ENCODE peak calls at places on chromosomes 11 and 22, in five cellular contexts. A is nephron progenitor cell, U is OCI-LY7, Y is mucosa of descending colon, H is dorsolateral prefrontal cortex. W is an unnamed sample.

GRCh38 chr11:116610190-116610589 is 162.6 kb downstream of the BUD13 start:
- DNase-seq in U (no peak), Y (no peak), H (no peak), A (no peak), W (no peak)

GRCh38 chr11:132062541-132062940 is 692.1 kb downstream of the NTM start:
- DNase-seq in H (no peak), Y (no peak), U (no peak), A (no peak), W (no peak)

GRCh38 chr11:36056160-36056751 is 112.4 kb downstream of the LDLRAD3 start:
- DNase-seq in U (no peak), Y (no peak), H (no peak), A (peak), W (peak)

GRCh38 chr22:17578129-17578754 is 14.9 kb downstream of the SLC25A18 start:
- DNase-seq in Y (no peak), H (peak), A (no peak), U (no peak), W (no peak)

GRCh38 chr22:50276143-50276542 is 6.0 kb upstream of the MAPK11 start:
- DNase-seq in Y (peak), U (peak), H (peak), A (no peak), W (peak)

GRCh38 chr11:71381781-71382505 is 66.2 kb downstream of the DHCR7 start:
- DNase-seq in H (no peak), Y (no peak), A (no peak), U (peak), W (no peak)

GRCh38 chr11:107848345-107848744 is 10.2 kb downstream of the SLC35F2 start:
- DNase-seq in U (no peak), A (no peak), Y (no peak), H (no peak), W (no peak)

GRCh38 chr11:61480936-61481335 is 27.6 kb upstream of the LRRC10B start:
- DNase-seq in A (peak), U (no peak), Y (peak), H (no peak), W (no peak)

GRCh38 chr11:65493367-65494176 is 5.3 kb upstream of the MALAT1 start:
- DNase-seq in Y (peak), A (no peak), U (no peak), H (peak), W (no peak)

GRCh38 chr11:829116-829945 is 1.6 kb downstream of the CRACR2B start:
- DNase-seq in Y (peak), A (no peak), H (no peak), U (no peak), W (no peak)

GRCh38 chr11:115515647-115516046 is 11.4 kb upstream of the CADM1 start:
- DNase-seq in A (no peak), H (no peak), U (no peak), Y (no peak), W (no peak)

GRCh38 chr11:44799036-44799435 is 72.3 kb downstream of the TSPAN18 start:
- DNase-seq in Y (no peak), U (no peak), H (no peak), A (no peak), W (no peak)

GRCh38 chr11:63909621-63910506 is 7.1 kb downstream of the RCOR2 start:
- DNase-seq in A (peak), H (no peak), U (no peak), Y (no peak), W (no peak)

GRCh38 chr11:12382451-12382850 is 5.1 kb downstream of the PARVA start:
- DNase-seq in H (no peak), U (no peak), A (no peak), Y (no peak), W (no peak)

GRCh38 chr22:37021710-37022482 is 2.4 kb downstream of the MPST start:
- DNase-seq in U (peak), A (peak), H (peak), Y (peak), W (peak)

GRCh38 chr11:34830648-34831047 is 85.5 kb downstream of the APIP start:
- DNase-seq in Y (no peak), H (peak), A (no peak), U (no peak), W (no peak)

GRCh38 chr11:106480581-106481185 is 403.2 kb downstream of the AASDHPPT start:
- DNase-seq in A (no peak), U (no peak), Y (no peak), H (no peak), W (no peak)

GRCh38 chr11:65899356-65900124 is 648 bp downstream of the FOSL1 start:
- DNase-seq in H (no peak), U (peak), Y (peak), A (peak), W (peak)

GRCh38 chr11:65452806-65453490 is 30.4 kb downstream of the NEAT1 start:
- DNase-seq in A (no peak), Y (no peak), H (no peak), U (no peak), W (no peak)

GRCh38 chr22:27879923-27880322 is 39.1 kb downstream of the PITPNB start:
- DNase-seq in A (peak), Y (no peak), H (no peak), U (peak), W (peak)

GRCh38 chr11:17004486-17005148 is 9.6 kb downstream of the PLEKHA7 start:
- DNase-seq in Y (no peak), U (no peak), H (no peak), A (no peak), W (no peak)

GRCh38 chr22:32123657-32124056 is 35.4 kb downstream of the C22orf42 start:
- DNase-seq in H (no peak), U (no peak), Y (no peak), A (peak), W (no peak)

GRCh38 chr11:39741066-39741465 is 1718.4 kb downstream of the LRRC4C start:
- DNase-seq in H (no peak), U (no peak), A (no peak), Y (no peak), W (no peak)

GRCh38 chr11:92070026-92070889 is 154.4 kb upstream of the FAT3 start:
- DNase-seq in H (no peak), Y (no peak), A (no peak), U (no peak), W (no peak)

GRCh38 chr11:73070653-73071052 is 71.5 kb downstream of the FCHSD2 start:
- DNase-seq in U (no peak), Y (no peak), A (no peak), H (no peak), W (no peak)

GRCh38 chr22:46076651-46077339 is 73.5 kb upstream of the PPARA start:
- DNase-seq in U (no peak), H (peak), A (no peak), Y (peak), W (no peak)

GRCh38 chr11:2698386-2699184 is 1.2 kb downstream of the KCNQ1OT1 start:
- DNase-seq in Y (no peak), H (no peak), U (no peak), A (no peak), W (no peak)

GRCh38 chr11:68610452-68611116 is 73.8 kb upstream of the GAL start:
- DNase-seq in A (no peak), U (no peak), H (no peak), Y (no peak), W (no peak)

GRCh38 chr11:2329551-2329950 is 27.7 kb downstream of the TSPAN32 start:
- DNase-seq in Y (no peak), U (no peak), A (no peak), H (no peak), W (no peak)

GRCh38 chr11:44611687-44612437 is 46.4 kb downstream of the CD82 start:
- DNase-seq in Y (no peak), A (no peak), H (no peak), U (peak), W (peak)

GRCh38 chr11:64894070-64894811 is 15.8 kb upstream of the EHD1 start:
- DNase-seq in A (peak), Y (peak), U (peak), H (peak), W (peak)

GRCh38 chr11:28232649-28233048 is 124.5 kb downstream of the METTL15 start:
- DNase-seq in A (no peak), H (no peak), U (no peak), Y (no peak), W (no peak)

GRCh38 chr11:129316781-129317180 is 58.9 kb upstream of the BARX2 start:
- DNase-seq in H (no peak), Y (no peak), A (no peak), U (no peak), W (no peak)

DNA sequence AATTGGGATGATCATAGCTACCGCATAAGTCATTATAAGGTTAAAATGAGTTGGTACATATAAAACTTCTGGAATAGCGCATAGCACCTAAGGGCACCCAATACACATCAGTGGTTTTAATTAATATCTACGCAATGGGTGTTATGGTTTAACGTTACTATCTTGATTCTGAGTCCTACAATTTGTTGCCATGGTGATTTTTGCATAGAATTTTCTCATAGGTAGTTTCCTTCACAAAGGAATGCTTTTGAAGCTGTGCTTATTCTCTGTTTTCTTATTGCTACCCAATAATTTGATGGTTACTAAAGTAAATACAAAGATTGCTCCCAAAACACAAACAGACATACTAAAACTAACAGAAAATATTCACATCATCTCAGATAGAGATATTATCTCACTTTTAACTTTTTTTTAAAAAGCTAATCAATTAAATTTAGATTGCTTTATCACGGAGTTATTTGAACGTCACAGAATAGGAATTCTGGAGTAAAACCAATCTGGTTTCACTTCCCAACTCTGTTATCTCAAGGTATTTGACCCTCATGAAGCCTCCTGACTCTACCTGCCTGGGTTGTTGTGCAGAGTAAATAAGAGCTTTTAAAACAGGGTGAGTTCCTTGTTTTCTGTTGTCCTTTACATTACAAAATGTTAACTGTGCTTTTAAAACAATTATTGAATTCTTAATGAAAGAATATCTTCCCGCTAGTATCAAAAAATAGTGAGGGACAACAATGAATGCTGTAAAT is 635.5 kb upstream of the CCDC90B start:
- DNase-seq in Y (no peak), A (no peak), U (no peak), H (no peak), W (no peak)
- TF ChIP-seq CTCF in Y (no peak), A (no peak), U (no peak), H (no peak), W (no peak)

GRCh38 chr11:69950120-69950519 is 128.0 kb upstream of the ANO1 start:
- DNase-seq in A (peak), U (peak), H (no peak), Y (peak), W (peak)
- TF ChIP-seq CTCF in A (peak), U (peak), H (peak), Y (no peak), W (peak)

GRCh38 chr11:126076641-126077040 is 14.0 kb upstream of the CDON start:
- DNase-seq in Y (no peak), U (no peak), A (no peak), H (no peak), W (no peak)

GRCh38 chr11:126080206-126080941 is 17.7 kb upstream of the CDON start:
- DNase-seq in Y (no peak), A (peak), H (no peak), U (no peak), W (no peak)

GRCh38 chr11:126082251-126083109 is 19.8 kb upstream of the CDON start:
- DNase-seq in U (no peak), A (no peak), Y (no peak), H (peak), W (no peak)

GRCh38 chr11:126081915-126082250 is 19.2 kb upstream of the CDON start:
- DNase-seq in H (no peak), Y (no peak), U (no peak), A (no peak), W (no peak)

GRCh38 chr11:126079640-126080205 is 17.1 kb upstream of the CDON start:
- DNase-seq in H (no peak), U (no peak), A (no peak), Y (no peak), W (no peak)
- TF ChIP-seq CTCF in H (no peak), U (no peak), A (no peak), Y (no peak), W (no peak)

GRCh38 chr11:19323502-19323901 is 82.8 kb upstream of the E2F8 start:
- DNase-seq in A (no peak), Y (no peak), U (peak), H (no peak), W (no peak)

GRCh38 chr11:19327280-19327679 is 86.5 kb upstream of the E2F8 start:
- DNase-seq in A (no peak), U (no peak), Y (no peak), H (no peak), W (no peak)

GRCh38 chr11:19329910-19330309 is 89.2 kb upstream of the E2F8 start:
- DNase-seq in U (no peak), Y (no peak), A (no peak), H (no peak), W (no peak)

GRCh38 chr11:19328586-19329311 is 88.0 kb upstream of the E2F8 start:
- DNase-seq in U (no peak), Y (no peak), A (no peak), H (no peak), W (no peak)

DNA sequence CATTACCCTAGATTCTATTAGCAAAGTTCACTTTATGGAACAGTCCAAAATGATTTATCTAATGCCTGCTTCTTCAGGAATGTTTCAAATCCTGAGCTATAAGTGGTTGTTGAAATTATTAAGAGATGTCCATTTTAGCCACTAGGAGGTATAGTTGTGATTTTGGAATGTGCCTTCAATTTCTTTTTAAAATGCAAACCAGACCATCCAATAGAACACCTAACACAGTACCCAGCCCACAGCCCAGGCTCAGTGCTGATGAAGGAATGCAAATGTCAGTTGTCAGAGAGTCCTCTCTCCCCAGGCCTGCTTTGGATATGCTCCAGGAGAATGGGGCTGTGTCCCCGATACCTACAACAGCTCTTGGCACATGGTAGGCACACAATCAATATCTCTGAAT is 85.8 kb upstream of the E2F8 start:
- DNase-seq in Y (no peak), H (no peak), U (no peak), A (no peak), W (no peak)
- TF ChIP-seq CTCF in Y (no peak), H (peak), U (peak), A (no peak), W (no peak)

W was measured in GM13977.